ENCODE peak calls at places on chromosomes 3 and 15, in ten cellular contexts. V is dorsolateral prefrontal cortex, F is kidney, C is uterus, U is A549, Z is endodermal cell, P is adrenal gland, N is OCI-LY7, K is mammary epithelial cell, J is right lobe of liver. W is an unnamed sample.
A peak's percentile ranks its signal among the peaks of the same experiment; 100 is the strongest.

GRCh38 chr3:45980229-45980813 is 15.3 kb downstream of the FYCO1 start:
- DNase-seq in J (no peak), K (no peak), N (no peak), F (no peak), C (no peak), P (no peak), Z (no peak), V (no peak), U (no peak), W (no peak)

GRCh38 chr3:113194747-113195400 is 16.5 kb upstream of the BOC start:
- DNase-seq in F (no peak), C (no peak), N (no peak), P (no peak), K (no peak), V (no peak), J (no peak), U (no peak), Z (no peak), W (no peak)

GRCh38 chr3:194447161-194447560 is 39.6 kb downstream of the ATP13A3 start:
- DNase-seq in P (no peak), N (no peak), C (no peak), Z (no peak), V (no peak), U (no peak), J (no peak), F (no peak), K (no peak), W (no peak)

GRCh38 chr15:40081691-40082194 is 26.9 kb downstream of the BMF start:
- DNase-seq in N (no peak), V (peak; percentile 84), C (peak; percentile 69), J (peak; percentile 77), U (no peak), F (peak; percentile 90), Z (peak; percentile 83), K (peak; percentile 64), P (peak; percentile 84), W (no peak)

GRCh38 chr3:55490194-55490913 is 3.2 kb upstream of the WNT5A start:
- DNase-seq in V (no peak), C (no peak), N (peak; percentile 11), Z (no peak), J (no peak), P (no peak), U (no peak), K (no peak), F (no peak), W (no peak)

GRCh38 chr3:130604806-130605205 is 87.8 kb downstream of the COL6A6 start:
- DNase-seq in C (no peak), N (peak; percentile 4), F (no peak), P (no peak), V (no peak), J (no peak), U (no peak), K (no peak), Z (no peak), W (no peak)

GRCh38 chr15:60758961-60759729 is 280.2 kb upstream of the ICE2 start:
- DNase-seq in V (no peak), P (no peak), Z (no peak), F (no peak), N (no peak), C (no peak), J (no peak), K (peak; percentile 76), U (no peak), W (peak; percentile 10)

GRCh38 chr15:73426458-73426994 is 16.4 kb upstream of the REC114 start:
- DNase-seq in V (no peak), Z (no peak), N (no peak), F (no peak), U (no peak), K (no peak), P (no peak), J (no peak), C (no peak), W (no peak)

GRCh38 chr15:75112278-75112847 is 89.0 kb downstream of the PPCDC start:
- DNase-seq in C (no peak), J (no peak), V (no peak), K (no peak), P (no peak), U (no peak), Z (no peak), F (no peak), N (no peak), W (no peak)

GRCh38 chr3:191139771-191140170 is 59.3 kb upstream of the OSTN start:
- DNase-seq in J (no peak), Z (no peak), K (no peak), C (no peak), V (no peak), F (no peak), P (no peak), N (no peak), U (no peak), W (no peak)

GRCh38 chr15:41568350-41569017 is 9.5 kb downstream of the TYRO3 start:
- DNase-seq in V (peak; percentile 82), P (peak; percentile 46), C (no peak), J (no peak), Z (peak; percentile 96), N (no peak), K (no peak), U (no peak), F (no peak), W (no peak)

GRCh38 chr15:61633951-61634350 is 404.8 kb upstream of the RORA start:
- DNase-seq in U (no peak), F (no peak), N (no peak), V (no peak), J (no peak), Z (no peak), P (no peak), C (no peak), K (no peak), W (no peak)

GRCh38 chr3:40719660-40720287 is 195.0 kb downstream of the ZNF621 start:
- DNase-seq in C (peak; percentile 28), Z (peak; percentile 62), J (no peak), U (no peak), F (no peak), V (no peak), P (no peak), K (peak; percentile 55), N (no peak), W (peak; percentile 32)

GRCh38 chr3:70780790-70781189 is 468.4 kb upstream of the MDFIC2 start:
- DNase-seq in F (no peak), C (no peak), Z (no peak), P (no peak), N (no peak), J (no peak), U (no peak), K (no peak), V (no peak), W (no peak)

GRCh38 chr3:73592154-73592877 is 32.4 kb downstream of the PDZRN3 start:
- DNase-seq in V (no peak), U (no peak), C (no peak), K (no peak), N (no peak), F (no peak), Z (no peak), J (no peak), P (no peak), W (no peak)

GRCh38 chr15:82875411-82876003 is 66.1 kb downstream of the WHAMM start:
- DNase-seq in P (no peak), Z (no peak), K (peak; percentile 75), V (no peak), N (no peak), C (no peak), J (no peak), F (no peak), U (no peak), W (peak; percentile 21)

GRCh38 chr3:50174517-50174895 is 16.9 kb upstream of the GNAT1 start:
- DNase-seq in J (no peak), K (no peak), Z (no peak), V (no peak), N (no peak), C (no peak), F (no peak), U (no peak), P (no peak), W (no peak)
- TF ChIP-seq CTCF in J (no peak), K (no peak), Z (no peak), V (no peak), N (no peak), C (no peak), F (no peak), U (no peak), P (no peak), W (no peak)

DNA sequence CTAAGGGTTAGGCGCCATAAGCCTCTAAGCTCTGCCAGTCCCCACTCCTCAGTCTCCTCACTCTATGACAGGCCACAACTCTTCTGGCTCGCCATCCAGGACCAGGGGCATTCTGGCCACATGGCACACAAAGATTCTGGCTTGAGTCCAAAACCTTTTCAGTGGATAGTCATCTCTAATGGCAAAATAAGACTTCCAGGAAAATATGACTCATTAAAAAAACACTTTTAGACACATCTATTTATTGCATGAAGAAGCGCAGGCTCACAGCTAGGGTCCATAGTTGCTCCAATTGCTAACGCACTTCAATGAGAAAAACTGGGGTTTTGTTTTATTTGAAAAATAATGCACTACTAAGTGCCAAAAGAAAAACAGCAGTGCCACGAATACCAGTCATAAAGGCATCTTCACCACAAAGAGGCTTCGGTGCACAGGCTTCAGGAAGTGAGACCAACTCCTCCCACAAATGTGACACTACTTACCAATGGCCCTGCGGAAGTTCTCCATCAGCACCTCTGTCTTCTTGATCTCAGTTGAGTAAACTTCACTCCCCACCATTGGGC is 11.1 kb downstream of the RUVBL1 start:
- DNase-seq in J (no peak), Z (no peak), V (no peak), K (peak; percentile 85), U (no peak), F (no peak), C (no peak), P (peak; percentile 69), N (peak; percentile 30), W (peak; percentile 80)
- H3K27ac ChIP-seq in J (no peak overlapping the region), Z (no peak overlapping the region), V (no peak overlapping the region), K (no peak overlapping the region), U (no peak overlapping the region), F (no peak overlapping the region), C (no peak overlapping the region), P (peak overlapping the region; percentile 61), N (no peak overlapping the region), W (peak overlapping the region; percentile 52)

GRCh38 chr3:125916376-125916978 is 52.5 kb upstream of the ROPN1B start:
- DNase-seq in V (peak; percentile 96), J (no peak), P (no peak), C (no peak), F (no peak), Z (peak; percentile 98), U (peak; percentile 36), N (peak; percentile 93), K (peak; percentile 95), W (peak; percentile 82)
- TF ChIP-seq CTCF in V (no peak), J (peak; percentile 36), P (peak; percentile 19), C (peak; percentile 23), F (peak; percentile 28), Z (no peak), U (no peak), N (peak; percentile 51), K (no peak), W (no peak)

GRCh38 chr3:128823008-128823407 is 56.4 kb upstream of the ACAD9 start:
- DNase-seq in N (no peak), F (no peak), V (no peak), P (no peak), Z (no peak), K (no peak), C (no peak), J (no peak), U (no peak), W (no peak)

GRCh38 chr3:128820252-128820839 is 59.1 kb upstream of the ACAD9 start:
- DNase-seq in V (no peak), C (peak; percentile 27), J (no peak), P (no peak), K (no peak), F (no peak), Z (no peak), U (no peak), N (no peak), W (no peak)

GRCh38 chr3:128823638-128824037 is 55.8 kb upstream of the ACAD9 start:
- DNase-seq in J (no peak), V (no peak), P (no peak), C (no peak), F (no peak), Z (no peak), K (no peak), U (no peak), N (no peak), W (no peak)

GRCh38 chr3:128824132-128824850 is 55.1 kb upstream of the ACAD9 start:
- DNase-seq in F (no peak), J (no peak), V (no peak), P (no peak), Z (no peak), K (no peak), U (no peak), N (no peak), C (no peak), W (no peak)
- H3K27ac ChIP-seq in F (no peak overlapping the region), J (no peak overlapping the region), V (peak overlapping the region; percentile 40), P (no peak overlapping the region), Z (no peak overlapping the region), K (no peak overlapping the region), U (no peak overlapping the region), N (no peak overlapping the region), C (no peak overlapping the region), W (peak overlapping the region; percentile 16)

W was measured in RWPE1.